ENCODE peak calls at places on chromosomes 13 and 19, in six cellular contexts. D is IMR-90, M is neuronal stem cell, E is H1, F is H9, H is trophoblast cell. B is an unnamed sample. For H3K27me3, the result is how much of the 10 kb centered on the place peaks cover.

GRCh38 chr13:74210693-74211393 is 76.6 kb upstream of the KLF12 start:
- DNase-seq in F (no peak), E (no peak), H (peak), D (peak), M (no peak), B (peak)

GRCh38 chr13:31418186-31418585 is 218.4 kb downstream of the B3GLCT start:
- DNase-seq in E (no peak), F (no peak), D (no peak), M (no peak), H (no peak), B (no peak)

GRCh38 chr13:43831088-43831487 is 44.3 kb upstream of the ENOX1 start:
- DNase-seq in E (no peak), M (no peak), D (peak), F (no peak), H (peak), B (peak)

GRCh38 chr19:45306040-45306439 is 16.6 kb downstream of the CKM start:
- DNase-seq in F (no peak), H (peak), D (no peak), E (no peak), M (no peak), B (no peak)

GRCh38 chr13:34207334-34207733 is 389.4 kb downstream of the RFC3 start:
- DNase-seq in D (peak), M (no peak), E (no peak), H (peak), F (no peak), B (peak)

GRCh38 chr13:113639661-113640262 is 18.2 kb downstream of the ATP4B start:
- DNase-seq in D (no peak), F (no peak), H (no peak), M (no peak), E (no peak), B (no peak)

GRCh38 chr13:80716610-80717081 is 375.7 kb upstream of the SPRY2 start:
- DNase-seq in H (no peak), D (no peak), F (no peak), E (peak), M (no peak), B (peak)

GRCh38 chr13:57865600-57866294 is 234.2 kb downstream of the PCDH17 start:
- DNase-seq in D (no peak), H (peak), M (no peak), F (no peak), E (no peak), B (no peak)

GRCh38 chr19:19627716-19628498 is at the start of gene LPAR2:
- DNase-seq in M (peak), H (peak), D (no peak), F (peak), E (peak), B (no peak)

GRCh38 chr19:2167896-2168618 is 4.3 kb downstream of the DOT1L start:
- DNase-seq in F (no peak), H (peak), E (no peak), D (peak), M (no peak), B (peak)

GRCh38 chr13:58376349-58376748 is 744.8 kb downstream of the PCDH17 start:
- DNase-seq in M (no peak), E (no peak), D (no peak), H (no peak), F (no peak), B (no peak)

GRCh38 chr13:24747248-24748151 is 16.5 kb upstream of the RNF17 start:
- DNase-seq in D (no peak), E (peak), H (peak), F (peak), M (peak), B (peak)

GRCh38 chr13:41597348-41598041 is 140.1 kb downstream of the RGCC start:
- DNase-seq in F (no peak), E (no peak), H (no peak), M (no peak), D (peak), B (no peak)

GRCh38 chr13:40640845-40641458 is 25.5 kb downstream of the FOXO1 start:
- DNase-seq in H (no peak), M (no peak), E (no peak), D (no peak), F (no peak), B (no peak)

GRCh38 chr19:7944177-7944761 is 803 bp upstream of the TIMM44 start:
- DNase-seq in H (peak), F (peak), D (peak), M (peak), E (peak), B (peak)

GRCh38 chr13:59247166-59247565 is 916.6 kb downstream of the DIAPH3 start:
- DNase-seq in H (no peak), M (no peak), E (no peak), F (no peak), D (no peak), B (no peak)

GRCh38 chr13:111168116-111168515 is 53.0 kb downstream of the ARHGEF7 start:
- DNase-seq in D (no peak), E (no peak), M (no peak), F (no peak), H (no peak), B (no peak)

GRCh38 chr19:34265221-34265650 is 10.9 kb downstream of the GARRE1 start:
- DNase-seq in E (no peak), H (no peak), D (no peak), F (peak), M (no peak), B (no peak)

GRCh38 chr13:110251227-110251791 is 55.6 kb downstream of the COL4A1 start:
- DNase-seq in M (no peak), E (peak), H (no peak), D (no peak), F (no peak), B (no peak)

GRCh38 chr13:28609936-28610335 is 49.0 kb upstream of the POMP start:
- DNase-seq in D (peak), F (no peak), E (no peak), M (no peak), H (no peak), B (peak)

GRCh38 chr13:110713981-110714797 is 689 bp downstream of the ING1 start:
- DNase-seq in M (peak), D (peak), F (peak), H (peak), E (peak), B (peak)

GRCh38 chr13:50693755-50694154 is 149.7 kb downstream of the DLEU7 start:
- DNase-seq in F (no peak), D (no peak), M (no peak), H (no peak), E (no peak), B (peak)

GRCh38 chr13:90613076-90613795 is 734.3 kb upstream of the MIR17HG start:
- DNase-seq in E (no peak), D (no peak), H (no peak), M (no peak), F (no peak), B (no peak)

GRCh38 chr13:69474286-69474685 is 633.3 kb upstream of the ATXN8OS start:
- DNase-seq in M (no peak), D (no peak), H (peak), E (no peak), F (no peak), B (no peak)

GRCh38 chr19:19427935-19428334 is 22.5 kb downstream of the GATAD2A start:
- DNase-seq in M (no peak), H (no peak), E (no peak), F (no peak), D (no peak), B (no peak)

GRCh38 chr13:111126509-111126908 is 11.4 kb downstream of the ARHGEF7 start:
- DNase-seq in F (no peak), M (no peak), H (peak), D (no peak), E (no peak), B (no peak)

GRCh38 chr13:39676315-39676876 is 20.9 kb downstream of the COG6 start:
- DNase-seq in E (no peak), D (peak), M (peak), H (peak), F (no peak), B (peak)

GRCh38 chr13:111314852-111315251 is 5.6 kb upstream of the TEX29 start:
- DNase-seq in D (peak), H (no peak), M (no peak), F (no peak), E (no peak), B (peak)

GRCh38 chr13:47299316-47299715 is 402.5 kb upstream of the HTR2A start:
- DNase-seq in D (peak), H (no peak), F (no peak), M (no peak), E (no peak), B (peak)

GRCh38 chr19:11264452-11265176 is 2.3 kb upstream of the DOCK6 start:
- DNase-seq in D (no peak), M (no peak), E (peak), H (no peak), F (peak), B (no peak)

GRCh38 chr13:94996445-94996844 is 284.1 kb upstream of the SOX21 start:
- DNase-seq in E (no peak), H (no peak), D (no peak), F (no peak), M (no peak), B (no peak)

GRCh38 chr13:59603646-59604045 is 560.1 kb downstream of the DIAPH3 start:
- DNase-seq in D (no peak), M (no peak), H (no peak), F (peak), E (no peak), B (no peak)

GRCh38 chr19:9078651-9079050 is 8.2 kb upstream of the OR1M1 start:
- DNase-seq in E (no peak), H (no peak), D (no peak), F (no peak), M (no peak), B (no peak)

GRCh38 chr13:61029064-61029463 is 386.6 kb downstream of the PCDH20 start:
- DNase-seq in M (no peak), E (no peak), F (peak), H (no peak), D (no peak), B (no peak)

GRCh38 chr13:51832471-51833152 is 12.4 kb downstream of the TMEM272 start:
- DNase-seq in H (no peak), D (peak), F (peak), M (no peak), E (no peak), B (peak)

GRCh38 chr19:9566729-9567128 is 17.6 kb downstream of the ZNF121 start:
- DNase-seq in F (no peak), D (no peak), M (no peak), H (peak), E (no peak), B (no peak)

DNA sequence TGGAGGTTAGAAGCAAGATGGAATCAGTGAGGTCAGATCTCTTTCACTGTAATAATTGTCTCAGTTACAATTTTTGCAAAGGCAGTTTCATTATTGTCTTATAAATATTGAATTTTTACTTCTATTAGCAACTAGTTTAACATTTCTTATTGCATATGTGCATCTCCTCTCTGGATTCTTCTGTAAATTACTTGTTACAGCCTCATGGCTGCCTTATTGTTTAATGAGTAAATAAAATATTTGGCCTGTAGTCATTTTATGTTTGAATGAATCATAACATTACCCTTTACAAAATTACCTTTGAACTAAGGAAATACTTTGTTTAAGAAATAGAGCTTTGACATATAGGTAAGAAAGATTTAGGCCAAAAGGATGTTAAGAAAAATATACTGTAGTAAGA is 212.4 kb downstream of the SLITRK6 start:
- DNase-seq in E (no peak), D (no peak), M (no peak), H (no peak), F (no peak), B (no peak)
- H3K27me3 ChIP-seq in E (under half), D (under half), M (under half), H (under half), F (under half), B (under half)

GRCh38 chr19:43983912-43984686 is at the start of gene ZNF155:
- DNase-seq in F (peak), E (peak), M (peak), D (peak), H (peak), B (peak)
- H4K8ac ChIP-seq in F (no peak), E (no peak), M (no peak), D (peak), H (peak), B (peak)

GRCh38 chr19:17076539-17076919 is 952 bp downstream of the MYO9B start:
- DNase-seq in M (no peak), H (peak), E (no peak), D (no peak), F (no peak), B (no peak)

GRCh38 chr19:17075035-17075859 is at the start of the genes HAUS8 and MYO9B:
- DNase-seq in D (peak), M (peak), E (peak), H (peak), F (peak), B (peak)

GRCh38 chr19:17077447-17078028 is 2.0 kb downstream of the MYO9B start:
- DNase-seq in H (peak), F (no peak), E (no peak), D (no peak), M (no peak), B (no peak)

GRCh38 chr19:17074628-17075034 is 621 bp downstream of the HAUS8 start:
- DNase-seq in M (no peak), D (no peak), F (no peak), H (no peak), E (no peak), B (no peak)

DNA sequence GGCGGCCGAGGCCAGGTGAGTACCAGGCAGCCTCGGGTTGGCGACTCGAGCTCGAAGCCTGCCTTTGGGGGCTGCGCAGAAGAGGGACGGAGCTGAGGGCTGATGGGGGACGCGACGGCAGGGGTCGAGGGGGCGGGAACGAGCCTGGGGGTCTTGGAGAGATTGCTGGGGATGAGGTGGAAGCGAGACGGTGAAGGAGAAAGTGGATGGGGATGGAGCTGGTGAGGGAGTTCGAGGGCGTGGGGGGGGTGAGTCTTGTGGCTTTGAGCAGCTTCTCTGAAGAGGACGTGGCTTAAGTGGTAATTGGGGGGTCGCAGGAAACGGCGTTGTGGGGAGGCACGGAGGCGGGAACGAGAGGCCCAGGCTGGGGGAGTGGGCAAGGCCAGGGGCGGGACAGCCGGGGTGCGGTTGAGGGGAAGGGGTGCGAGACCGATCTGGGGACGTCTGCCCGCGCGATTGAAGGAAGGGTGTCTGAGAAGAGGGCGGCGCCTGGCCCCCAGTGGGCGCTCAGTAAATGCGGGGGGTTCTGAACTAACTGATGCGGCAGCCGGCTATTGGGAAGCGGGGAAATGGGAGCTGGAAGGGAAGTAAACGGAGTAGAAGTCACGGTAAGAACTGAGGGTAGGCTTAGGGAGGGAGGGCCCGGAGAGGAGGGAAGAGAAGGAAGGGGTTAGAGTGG is 422 bp downstream of the MYO9B start:
- DNase-seq in D (peak), M (no peak), E (peak), H (peak), F (no peak), B (peak)
- H3K14ac ChIP-seq in D (peak), M (no peak), E (no peak), H (peak), F (peak), B (peak)

GRCh38 chr19:35487821-35488220 is 2.4 kb downstream of the KRTDAP start:
- DNase-seq in F (no peak), H (no peak), D (no peak), E (no peak), M (no peak), B (no peak)
- H3K27me3 ChIP-seq in F (under half), H (under half), D (under half), E (under half), M (under half), B (under half)

DNA sequence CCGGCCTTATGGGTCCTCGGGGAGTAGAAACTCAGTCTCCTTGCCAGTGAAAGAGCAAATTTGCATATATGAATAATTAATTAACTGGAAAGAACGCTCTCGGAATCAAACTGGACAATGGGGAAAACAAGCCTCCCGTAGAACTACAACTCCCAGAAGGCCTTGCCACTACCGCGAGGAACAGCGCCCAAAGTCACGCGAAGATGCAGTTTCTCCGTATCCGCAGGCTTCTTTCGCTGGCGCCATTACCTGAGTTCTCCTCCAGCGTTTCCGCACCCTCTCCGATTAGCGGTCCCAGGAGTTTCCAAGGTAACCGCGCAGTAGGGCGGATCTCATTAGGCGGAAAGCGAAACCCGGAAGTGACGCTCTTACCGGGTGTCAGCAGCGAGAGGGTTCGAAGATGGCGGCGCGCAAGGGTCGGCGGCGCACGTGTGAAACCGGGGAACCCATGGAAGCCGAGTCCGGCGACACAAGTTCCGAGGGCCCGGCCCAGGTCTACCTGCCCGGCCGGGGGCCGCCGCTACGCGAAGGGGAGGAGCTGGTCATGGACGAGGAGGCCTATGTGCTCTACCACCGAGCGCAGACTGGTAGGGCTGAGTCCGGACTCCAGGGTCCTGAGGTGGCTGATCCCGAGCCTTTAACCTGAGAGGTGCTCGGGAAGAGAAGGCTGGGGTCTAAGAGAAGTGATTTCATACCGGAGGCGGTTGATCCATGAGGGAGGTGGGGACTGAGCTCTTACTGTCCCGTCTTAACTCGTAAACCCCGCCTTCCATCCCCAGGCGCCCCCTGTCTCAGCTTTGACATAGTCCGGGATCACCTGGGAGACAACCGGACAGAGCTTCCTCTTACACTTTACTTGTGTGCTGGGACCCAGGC is at the start of gene GRWD1:
- DNase-seq in F (peak), H (peak), D (peak), M (peak), E (peak), B (peak)
- H4K8ac ChIP-seq in F (no peak), H (peak), D (peak), M (no peak), E (peak), B (peak)

GRCh38 chr19:6834433-6834832 is 52.9 kb upstream of the ADGRE1 start:
- DNase-seq in H (no peak), D (no peak), M (no peak), F (no peak), E (no peak), B (no peak)

GRCh38 chr19:6837525-6837924 is 49.9 kb upstream of the ADGRE1 start:
- DNase-seq in D (no peak), H (no peak), F (no peak), E (no peak), M (no peak), B (no peak)

GRCh38 chr19:6832412-6832811 is 55.0 kb upstream of the ADGRE1 start:
- DNase-seq in M (no peak), F (no peak), D (no peak), E (no peak), H (no peak), B (no peak)

GRCh38 chr19:6835501-6835900 is 51.9 kb upstream of the ADGRE1 start:
- DNase-seq in E (no peak), H (no peak), F (no peak), M (no peak), D (no peak), B (no peak)

DNA sequence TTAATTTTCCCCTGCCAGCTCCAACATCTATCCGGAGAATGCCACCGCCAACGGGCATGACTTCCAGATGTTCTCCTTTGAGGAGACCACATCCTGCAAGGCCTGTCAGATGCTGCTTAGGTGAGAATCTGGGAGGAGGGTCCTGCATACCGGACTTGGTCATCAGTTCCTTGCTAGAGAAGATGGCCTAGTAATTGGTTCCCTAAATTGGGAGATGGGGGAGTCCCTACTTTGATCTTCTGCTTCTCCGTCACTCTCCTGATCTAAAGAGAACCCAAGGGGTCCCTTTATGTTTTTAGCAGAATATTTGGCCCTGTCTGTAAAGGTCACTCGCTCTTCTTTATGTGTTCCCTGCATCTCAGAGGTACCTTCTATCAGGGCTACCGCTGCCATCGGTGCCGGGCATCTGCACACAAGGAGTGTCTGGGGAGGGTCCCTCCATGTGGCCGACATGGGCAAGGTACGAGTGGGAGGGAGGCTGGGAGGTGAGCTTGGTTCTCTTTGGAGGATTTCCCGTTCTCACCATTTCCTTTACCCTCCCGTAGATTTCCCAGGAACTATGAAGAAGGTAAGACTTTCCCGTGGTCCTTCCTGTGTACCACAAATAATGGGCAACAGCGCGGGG is 54.1 kb upstream of the ADGRE1 start:
- DNase-seq in H (no peak), E (no peak), F (no peak), M (no peak), D (no peak), B (no peak)
- H3K14ac ChIP-seq in H (no peak), E (no peak), F (no peak), M (no peak), D (no peak), B (no peak)

GRCh38 chr19:41997851-41998229 is 3.8 kb upstream of the ATP1A3 start:
- DNase-seq in D (no peak), M (no peak), F (peak), H (no peak), E (peak), B (no peak)

GRCh38 chr19:41997121-41997850 is 3.3 kb upstream of the ATP1A3 start:
- DNase-seq in H (peak), M (peak), D (peak), E (peak), F (peak), B (peak)

GRCh38 chr19:41999071-41999877 is 5.2 kb upstream of the ATP1A3 start:
- DNase-seq in M (no peak), F (peak), E (peak), H (peak), D (no peak), B (no peak)

GRCh38 chr19:41999878-42000208 is 5.8 kb upstream of the ATP1A3 start:
- DNase-seq in F (no peak), D (no peak), H (no peak), M (no peak), E (no peak), B (no peak)

GRCh38 chr19:41998246-41999020 is 4.4 kb upstream of the ATP1A3 start:
- DNase-seq in E (peak), F (peak), H (peak), M (peak), D (peak), B (peak)
- H3K27me3 ChIP-seq in E (half or more), F (under half), H (under half), M (half or more), D (half or more), B (half or more)

GRCh38 chr13:99988469-99989375 is 7.1 kb downstream of the ZIC2 start:
- DNase-seq in M (peak), E (peak), D (no peak), H (no peak), F (peak), B (no peak)
- H4K8ac ChIP-seq in M (no peak), E (peak), D (no peak), H (no peak), F (no peak), B (no peak)

B was measured in mesenchymal stem cell.